ENCODE peak calls at places on chromosomes 5 and 9, in eight cellular contexts. A is AG10803, P is Panc1, W is heart left ventricle, O is aorta, Q is adipocyte, N is adrenal gland, X is left ventricle myocardium inferior. F is an unnamed sample.

GRCh38 chr9:97364769-97365490 is 47.0 kb upstream of the TDRD7 start:
- DNase-seq in O (no peak), P (no peak), W (no peak), Q (no peak), X (no peak), N (no peak), A (no peak), F (no peak)

GRCh38 chr5:179148703-179149170 is 88.6 kb downstream of the ZNF354C start:
- DNase-seq in A (no peak), W (no peak), N (no peak), X (no peak), O (peak), Q (no peak), P (no peak), F (no peak)

GRCh38 chr9:107276966-107277710 is 5.9 kb upstream of the RAD23B start:
- DNase-seq in P (no peak), A (peak), Q (peak), N (no peak), X (no peak), O (no peak), W (no peak), F (no peak)

GRCh38 chr9:123361086-123361730 is 5.2 kb downstream of the CRB2 start:
- DNase-seq in Q (no peak), W (no peak), A (no peak), N (no peak), X (no peak), P (no peak), O (no peak), F (no peak)

GRCh38 chr9:123523828-123524227 is 167.8 kb downstream of the CRB2 start:
- DNase-seq in W (no peak), O (no peak), Q (no peak), A (no peak), X (no peak), P (no peak), N (no peak), F (no peak)

GRCh38 chr5:150801117-150801927 is 22.8 kb downstream of the SMIM3 start:
- DNase-seq in Q (peak), O (no peak), P (peak), N (peak), W (no peak), A (peak), X (no peak), F (peak)

GRCh38 chr5:132446621-132447020 is 44.0 kb downstream of the IRF1 start:
- DNase-seq in X (peak), P (no peak), O (peak), Q (peak), N (peak), A (peak), W (peak), F (peak)

GRCh38 chr5:72433520-72433919 is 73.7 kb downstream of the ZNF366 start:
- DNase-seq in O (no peak), Q (peak), P (no peak), X (no peak), W (no peak), N (no peak), A (peak), F (no peak)

GRCh38 chr9:131839281-131840084 is 99.6 kb upstream of the RAPGEF1 start:
- DNase-seq in O (no peak), A (peak), P (peak), Q (peak), W (no peak), N (no peak), X (no peak), F (peak)

GRCh38 chr5:14178671-14179211 is 35.6 kb downstream of the TRIO start:
- DNase-seq in Q (peak), X (no peak), P (no peak), N (no peak), A (peak), W (no peak), O (no peak), F (peak)

GRCh38 chr5:177023247-177023703 is 779 bp downstream of the ZNF346 start:
- DNase-seq in N (no peak), O (no peak), Q (no peak), X (no peak), P (no peak), W (no peak), A (no peak), F (no peak)

GRCh38 chr5:169753795-169754194 is 116.7 kb downstream of the DOCK2 start:
- DNase-seq in W (no peak), A (peak), P (no peak), Q (peak), O (no peak), X (no peak), N (no peak), F (no peak)

GRCh38 chr5:78127875-78128274 is 166.6 kb downstream of the AP3B1 start:
- DNase-seq in W (no peak), P (no peak), O (no peak), Q (no peak), N (peak), X (no peak), A (no peak), F (no peak)

GRCh38 chr5:120599576-120599975 is 135.5 kb downstream of the PRR16 start:
- DNase-seq in X (no peak), A (peak), O (no peak), P (no peak), Q (peak), W (no peak), N (no peak), F (peak)

GRCh38 chr5:154677921-154678320 is 77.3 kb upstream of the LARP1 start:
- DNase-seq in O (no peak), Q (peak), W (no peak), A (no peak), P (no peak), X (no peak), N (no peak), F (no peak)

GRCh38 chr5:132059043-132059695 is 1.3 kb upstream of the IL3 start:
- DNase-seq in X (peak), O (peak), P (no peak), A (no peak), N (peak), Q (no peak), W (peak), F (no peak)

GRCh38 chr5:42015681-42016080 is 90.6 kb downstream of the FBXO4 start:
- DNase-seq in W (no peak), P (no peak), X (no peak), O (no peak), Q (no peak), A (peak), N (no peak), F (no peak)

GRCh38 chr9:30519756-30520155 is 1864.7 kb upstream of the ACO1 start:
- DNase-seq in N (no peak), W (no peak), P (no peak), X (no peak), O (no peak), Q (no peak), A (no peak), F (no peak)

GRCh38 chr9:134004881-134005280 is 12.8 kb upstream of the VAV2 start:
- DNase-seq in W (no peak), P (no peak), N (no peak), X (no peak), Q (no peak), O (no peak), A (no peak), F (no peak)

GRCh38 chr5:10364186-10364689 is 10.7 kb downstream of the MARCHF6 start:
- DNase-seq in X (no peak), O (no peak), A (no peak), N (no peak), Q (no peak), W (no peak), P (no peak), F (no peak)

GRCh38 chr5:132099073-132099748 is 25.6 kb downstream of the CSF2 start:
- DNase-seq in N (no peak), O (no peak), P (no peak), A (no peak), X (no peak), Q (no peak), W (no peak), F (no peak)

GRCh38 chr9:134618163-134618822 is 23.3 kb upstream of the COL5A1 start:
- DNase-seq in X (no peak), W (peak), Q (no peak), O (peak), A (peak), N (peak), P (no peak), F (no peak)

GRCh38 chr9:101479337-101480045 is 43.9 kb upstream of the ALDOB start:
- DNase-seq in N (no peak), O (no peak), W (no peak), X (no peak), P (no peak), Q (no peak), A (no peak), F (no peak)

GRCh38 chr5:121853853-121854252 is 2.2 kb downstream of the FTMT start:
- DNase-seq in A (no peak), P (no peak), W (no peak), O (no peak), X (no peak), Q (peak), N (no peak), F (no peak)

GRCh38 chr5:122882836-122883235 is 37.4 kb downstream of the SNX24 start:
- DNase-seq in P (no peak), Q (peak), N (no peak), A (peak), W (no peak), O (no peak), X (no peak), F (peak)

GRCh38 chr5:108858959-108859358 is 111.3 kb downstream of the FER start:
- DNase-seq in A (peak), X (no peak), W (no peak), P (no peak), O (no peak), Q (peak), N (no peak), F (no peak)

GRCh38 chr5:14250094-14250777 is 107.1 kb downstream of the TRIO start:
- DNase-seq in W (peak), P (no peak), O (peak), N (peak), X (peak), Q (peak), A (peak), F (peak)

GRCh38 chr5:33641722-33642505 is 201.1 kb downstream of the TARS1 start:
- DNase-seq in W (no peak), A (peak), Q (peak), X (no peak), O (no peak), N (no peak), P (no peak), F (peak)

GRCh38 chr9:118533101-118533500 is 828.9 kb downstream of the TLR4 start:
- DNase-seq in A (peak), Q (peak), P (no peak), W (no peak), N (no peak), O (no peak), X (no peak), F (no peak)

GRCh38 chr9:1046639-1047604 is 3.2 kb upstream of the DMRT2 start:
- DNase-seq in P (no peak), A (no peak), W (no peak), Q (no peak), O (no peak), N (no peak), X (no peak), F (no peak)
- H3K4me3 ChIP-seq in P (peak), A (peak), W (peak), Q (peak), O (no peak), N (no peak), X (peak), F (peak)

GRCh38 chr9:71725590-71726338 is 42.5 kb downstream of the CEMIP2 start:
- DNase-seq in O (no peak), P (peak), X (no peak), N (no peak), Q (peak), W (no peak), A (peak), F (no peak)

GRCh38 chr9:71733176-71733575 is 35.1 kb downstream of the CEMIP2 start:
- DNase-seq in O (no peak), P (no peak), X (no peak), Q (peak), W (no peak), N (no peak), A (peak), F (no peak)

GRCh38 chr9:71726723-71727122 is 41.6 kb downstream of the CEMIP2 start:
- DNase-seq in A (no peak), Q (no peak), X (no peak), P (no peak), N (no peak), O (no peak), W (no peak), F (no peak)

GRCh38 chr9:71734953-71735352 is 33.4 kb downstream of the CEMIP2 start:
- DNase-seq in P (no peak), A (no peak), Q (no peak), N (no peak), O (no peak), W (no peak), X (no peak), F (no peak)

DNA sequence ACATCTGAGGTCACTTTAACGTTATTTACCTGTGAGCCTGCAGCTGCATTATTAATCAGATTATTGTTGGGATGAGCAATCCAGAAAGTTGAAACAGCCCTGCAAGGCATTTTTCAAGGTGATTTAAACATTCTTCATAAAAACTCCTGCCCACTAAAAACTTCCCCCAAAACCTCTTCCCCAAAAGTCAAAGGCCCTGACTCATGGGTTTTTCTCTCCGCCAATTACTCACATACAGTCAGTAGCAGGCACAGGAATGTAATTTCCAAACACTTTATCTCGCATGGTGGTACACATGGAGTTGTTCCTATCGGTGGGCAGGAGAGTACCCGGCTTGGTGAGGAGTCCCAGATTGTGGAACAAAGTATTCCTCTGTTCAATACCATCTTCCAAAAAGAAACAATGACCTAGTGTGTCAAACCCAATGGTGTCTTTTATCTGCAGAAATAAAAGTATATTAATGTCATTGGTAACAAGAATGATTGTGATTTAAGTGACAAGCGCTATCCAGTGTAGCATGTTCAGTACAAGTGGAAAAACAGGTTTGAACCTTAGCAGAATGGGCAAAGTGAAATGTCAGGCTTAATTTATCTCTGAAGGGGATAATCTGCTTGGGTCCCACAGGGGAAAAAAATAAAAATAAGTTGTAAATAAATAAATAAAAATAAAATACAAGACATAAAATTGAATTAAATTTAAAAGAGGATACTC is 38.3 kb downstream of the CEMIP2 start:
- DNase-seq in N (no peak), X (no peak), Q (no peak), W (no peak), O (no peak), P (no peak), A (no peak), F (no peak)
- H3K4me3 ChIP-seq in N (no peak), X (no peak), Q (no peak), W (no peak), O (no peak), P (no peak), A (no peak), F (no peak)

GRCh38 chr9:114351932-114352331 is 22.3 kb downstream of the ORM2 start:
- DNase-seq in O (no peak), X (no peak), P (no peak), N (no peak), Q (no peak), A (no peak), W (no peak), F (no peak)

GRCh38 chr9:114348261-114348905 is 18.7 kb downstream of the ORM2 start:
- DNase-seq in Q (no peak), X (no peak), O (no peak), N (no peak), P (no peak), W (no peak), A (no peak), F (no peak)

GRCh38 chr9:114348906-114349482 is 19.3 kb downstream of the ORM2 start:
- DNase-seq in P (peak), N (peak), W (no peak), Q (peak), X (no peak), A (peak), O (peak), F (peak)

GRCh38 chr9:114349713-114350480 is 20.2 kb downstream of the ORM2 start:
- DNase-seq in W (no peak), N (no peak), O (no peak), P (no peak), Q (no peak), X (no peak), A (no peak), F (no peak)

DNA sequence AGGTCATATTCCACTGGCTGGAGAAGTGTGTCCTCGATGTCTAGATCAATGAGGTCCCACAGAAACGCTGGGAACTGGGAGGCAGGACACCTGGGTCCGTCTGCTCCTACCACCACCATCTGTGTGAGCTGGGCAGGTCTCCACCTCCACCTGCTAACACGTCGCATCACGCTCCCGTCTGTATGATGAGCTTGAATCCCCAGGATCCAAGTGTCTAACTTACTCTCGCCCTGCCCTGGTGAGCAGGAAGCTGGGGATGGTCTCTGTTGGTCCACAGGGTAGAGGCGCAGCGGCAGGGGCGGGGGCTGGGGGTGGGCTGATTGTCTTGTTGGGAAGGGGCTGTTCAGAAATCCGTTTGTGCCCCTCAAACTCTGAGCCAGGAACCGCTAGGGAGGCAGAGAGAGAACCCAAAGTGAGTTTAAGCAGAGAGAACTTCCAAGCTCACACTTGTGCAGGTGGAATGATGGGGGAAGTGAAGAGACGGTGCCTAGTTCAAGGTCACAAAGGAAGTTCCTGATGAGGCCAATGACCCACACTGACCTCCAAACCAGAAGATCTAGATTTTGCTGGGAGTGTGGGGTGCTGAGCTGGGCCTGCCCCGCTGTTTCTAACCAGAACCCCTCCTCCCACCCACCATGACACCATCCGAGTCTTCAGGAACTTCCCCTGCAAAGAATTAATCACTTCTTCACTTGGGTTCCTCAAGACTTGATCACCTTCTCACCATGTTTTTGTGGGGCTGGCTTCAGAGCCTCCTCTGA is 21.1 kb downstream of the ORM2 start:
- DNase-seq in N (no peak), A (no peak), Q (no peak), W (no peak), X (no peak), P (no peak), O (no peak), F (no peak)
- H3K4me3 ChIP-seq in N (no peak), A (no peak), Q (no peak), W (no peak), X (no peak), P (no peak), O (no peak), F (no peak)

GRCh38 chr9:6076856-6077255 is 61.4 kb upstream of the RANBP6 start:
- DNase-seq in O (no peak), N (no peak), P (no peak), W (no peak), X (no peak), A (no peak), Q (no peak), F (no peak)

GRCh38 chr9:6078382-6079105 is 63.1 kb upstream of the RANBP6 start:
- DNase-seq in A (no peak), O (no peak), X (no peak), N (no peak), W (no peak), Q (no peak), P (no peak), F (no peak)

GRCh38 chr9:6079386-6079785 is 64.0 kb upstream of the RANBP6 start:
- DNase-seq in N (no peak), X (no peak), A (no peak), Q (no peak), P (no peak), O (no peak), W (no peak), F (no peak)

GRCh38 chr9:6086006-6086655 is 70.7 kb upstream of the RANBP6 start:
- DNase-seq in A (no peak), X (no peak), W (no peak), P (no peak), O (no peak), Q (no peak), N (no peak), F (peak)

DNA sequence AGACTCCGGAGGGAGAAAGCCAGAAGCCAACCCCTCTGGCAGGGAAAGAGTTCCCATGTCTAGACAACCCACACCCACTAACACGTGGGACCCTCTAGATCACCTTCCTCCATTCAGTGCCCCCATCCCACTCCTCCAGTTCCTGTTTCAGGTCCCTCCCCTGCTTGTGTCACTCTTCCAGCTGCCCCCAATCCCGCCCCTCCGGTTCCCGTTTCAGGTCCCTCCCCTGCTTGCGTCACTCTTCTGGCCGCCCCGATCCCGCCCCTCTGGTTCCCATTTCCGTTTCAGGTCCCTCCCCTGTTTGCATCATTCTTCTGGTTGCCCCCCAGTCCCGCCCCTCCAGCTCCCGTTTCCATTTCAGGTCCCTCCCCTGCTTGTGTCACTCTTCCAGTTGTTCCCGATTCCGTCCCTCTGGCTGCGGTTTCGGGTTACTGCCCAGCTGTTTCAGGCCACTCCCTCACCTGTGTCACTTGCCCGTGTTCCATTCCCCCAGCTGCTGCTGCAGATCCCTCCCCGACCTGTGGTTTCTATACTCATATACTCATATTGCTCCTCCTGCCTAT is 64.8 kb upstream of the RANBP6 start:
- DNase-seq in N (peak), A (peak), O (peak), X (peak), P (no peak), W (peak), Q (peak), F (peak)
- H3K4me3 ChIP-seq in N (no peak), A (peak), O (no peak), X (peak), P (peak), W (peak), Q (peak), F (peak)

DNA sequence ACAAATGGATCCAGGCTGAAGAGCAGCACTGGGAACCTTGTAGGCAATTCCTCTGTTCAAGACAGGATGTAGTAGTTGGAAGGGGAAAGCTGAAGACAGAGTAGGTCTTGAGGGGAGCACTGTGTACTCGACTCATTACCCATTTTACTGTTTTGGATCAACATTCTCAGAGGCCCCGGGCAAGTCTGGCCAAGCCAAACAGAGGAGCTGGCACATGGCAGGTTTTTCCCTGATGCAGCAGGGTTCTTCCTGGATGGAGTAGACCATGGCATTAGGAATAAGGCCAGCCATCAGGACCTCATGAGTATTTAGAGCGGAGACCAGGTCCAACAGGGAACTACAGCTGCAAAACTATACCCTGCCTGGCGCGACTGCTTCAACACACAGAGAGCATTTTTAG is 4.4 kb downstream of the SVEP1 start:
- DNase-seq in A (no peak), Q (no peak), O (peak), X (no peak), W (no peak), P (no peak), N (no peak), F (no peak)
- H3K4me3 ChIP-seq in A (no peak), Q (peak), O (no peak), X (peak), W (peak), P (no peak), N (no peak), F (no peak)

GRCh38 chr5:52453176-52453575 is 334.5 kb upstream of the ITGA1 start:
- DNase-seq in P (no peak), W (no peak), X (no peak), A (no peak), N (no peak), O (no peak), Q (no peak), F (no peak)
- H3K4me3 ChIP-seq in P (no peak), W (no peak), X (no peak), A (no peak), N (no peak), O (no peak), Q (no peak), F (no peak)

GRCh38 chr5:8150791-8151190 is 281.8 kb downstream of the MTRR start:
- DNase-seq in O (no peak), X (no peak), W (no peak), A (no peak), Q (no peak), N (no peak), P (no peak), F (no peak)
- H3K4me3 ChIP-seq in O (no peak), X (no peak), W (no peak), A (no peak), Q (no peak), N (no peak), P (no peak), F (no peak)

F was measured in astrocyte of the cerebellum.